ENCODE peak calls at places on chromosome 15, in nine cellular contexts. I is heart left ventricle, O is uterus, C is fibroblast of lung, M is IMR-90, N is tibial artery, R is gastrocnemius medialis, Y is cardiac muscle cell, S is lower lobe of right lung. H is an unnamed sample. For H3K4me1, the result is how much of the 10 kb centered on the place peaks cover.

GRCh38 chr15:42490246-42490742 is 647 bp downstream of the ZNF106 start:
- DNase-seq in I (no peak), O (no peak), C (peak), M (peak), N (no peak), R (no peak), Y (no peak), S (no peak), H (no peak)

GRCh38 chr15:72599855-72600464 is 54.5 kb upstream of the GOLGA6B start:
- DNase-seq in I (no peak), O (no peak), C (peak), M (peak), N (no peak), R (no peak), Y (peak), S (no peak), H (no peak)

GRCh38 chr15:61038387-61038786 is 190.7 kb downstream of the RORA start:
- DNase-seq in I (no peak), O (peak), C (peak), M (peak), N (peak), R (peak), Y (no peak), S (no peak), H (no peak)

GRCh38 chr15:66770518-66771350 is 68.7 kb downstream of the SMAD6 start:
- DNase-seq in I (no peak), O (no peak), C (no peak), M (no peak), N (no peak), R (no peak), Y (no peak), S (no peak), H (peak)

GRCh38 chr15:82414536-82415191 is 15.0 kb upstream of the GOLGA6L9 start:
- DNase-seq in I (no peak), O (no peak), C (peak), M (peak), N (no peak), R (no peak), Y (no peak), S (no peak), H (no peak)

GRCh38 chr15:58736244-58736643 is 13.3 kb downstream of the ADAM10 start:
- DNase-seq in I (no peak), O (no peak), C (no peak), M (no peak), N (no peak), R (no peak), Y (no peak), S (no peak), H (no peak)

GRCh38 chr15:56598991-56599390 is 134.1 kb upstream of the MNS1 start:
- DNase-seq in I (no peak), O (no peak), C (peak), M (peak), N (no peak), R (no peak), Y (no peak), S (no peak), H (no peak)

GRCh38 chr15:90881978-90882721 is 2.2 kb upstream of the FES start:
- DNase-seq in I (no peak), O (no peak), C (no peak), M (no peak), N (no peak), R (no peak), Y (no peak), S (no peak), H (no peak)

GRCh38 chr15:68732451-68732850 is 88.2 kb downstream of the ANP32A start:
- DNase-seq in I (no peak), O (no peak), C (no peak), M (no peak), N (no peak), R (no peak), Y (no peak), S (no peak), H (no peak)

GRCh38 chr15:67043939-67044771 is 21.2 kb upstream of the SMAD3 start:
- DNase-seq in I (no peak), O (no peak), C (peak), M (peak), N (peak), R (no peak), Y (peak), S (no peak), H (peak)

GRCh38 chr15:62802612-62803011 is 239.9 kb upstream of the TPM1 start:
- DNase-seq in I (no peak), O (no peak), C (no peak), M (no peak), N (no peak), R (no peak), Y (no peak), S (no peak), H (no peak)

GRCh38 chr15:34772312-34772711 is 17.5 kb upstream of the GJD2 start:
- DNase-seq in I (no peak), O (no peak), C (no peak), M (no peak), N (no peak), R (no peak), Y (no peak), S (no peak), H (no peak)

GRCh38 chr15:51132384-51133139 is 37.9 kb upstream of the TNFAIP8L3 start:
- DNase-seq in I (no peak), O (peak), C (peak), M (peak), N (peak), R (peak), Y (peak), S (no peak), H (peak)

GRCh38 chr15:78763111-78763795 is 48.0 kb downstream of the ADAMTS7 start:
- DNase-seq in I (peak), O (peak), C (no peak), M (no peak), N (no peak), R (peak), Y (no peak), S (peak), H (peak)

GRCh38 chr15:23647001-23647295 is 719 bp downstream of the MAGEL2 start:
- DNase-seq in I (no peak), O (no peak), C (no peak), M (no peak), N (no peak), R (no peak), Y (no peak), S (no peak), H (no peak)

GRCh38 chr15:29687204-29687768 is 135.0 kb downstream of the TJP1 start:
- DNase-seq in I (no peak), O (peak), C (no peak), M (no peak), N (no peak), R (no peak), Y (no peak), S (no peak), H (no peak)

GRCh38 chr15:33746203-33746602 is 222.1 kb upstream of the CHRM5 start:
- DNase-seq in I (no peak), O (no peak), C (no peak), M (no peak), N (no peak), R (no peak), Y (no peak), S (no peak), H (no peak)

GRCh38 chr15:27706300-27706699 is 392.8 kb downstream of the OCA2 start:
- DNase-seq in I (no peak), O (no peak), C (no peak), M (no peak), N (no peak), R (no peak), Y (no peak), S (no peak), H (no peak)

GRCh38 chr15:79071901-79072300 is 18.7 kb downstream of the RASGRF1 start:
- DNase-seq in I (peak), O (no peak), C (no peak), M (no peak), N (peak), R (no peak), Y (no peak), S (no peak), H (no peak)

GRCh38 chr15:95174880-95175279 is 943.5 kb downstream of the MCTP2 start:
- DNase-seq in I (no peak), O (no peak), C (peak), M (no peak), N (no peak), R (no peak), Y (no peak), S (no peak), H (no peak)

GRCh38 chr15:76642671-76643070 is 262.5 kb downstream of the SCAPER start:
- DNase-seq in I (no peak), O (no peak), C (no peak), M (no peak), N (no peak), R (no peak), Y (no peak), S (no peak), H (no peak)

GRCh38 chr15:69089258-69089657 is 71.2 kb upstream of the GLCE start:
- DNase-seq in I (no peak), O (no peak), C (no peak), M (no peak), N (no peak), R (no peak), Y (no peak), S (no peak), H (no peak)

GRCh38 chr15:88454867-88455810 is 12.0 kb downstream of the MRPL46 start:
- DNase-seq in I (peak), O (peak), C (peak), M (peak), N (no peak), R (peak), Y (peak), S (peak), H (peak)

GRCh38 chr15:20349774-20350498 is 191.7 kb downstream of the GOLGA6L6 start:
- DNase-seq in I (no peak), O (peak), C (no peak), M (no peak), N (peak), R (no peak), Y (no peak), S (peak), H (peak)

GRCh38 chr15:77069521-77070121 is 1.3 kb downstream of the TSPAN3 start:
- DNase-seq in I (no peak), O (no peak), C (no peak), M (no peak), N (no peak), R (no peak), Y (peak), S (peak), H (no peak)

GRCh38 chr15:28913171-28913765 is 27.5 kb downstream of the APBA2 start:
- DNase-seq in I (no peak), O (no peak), C (no peak), M (peak), N (no peak), R (no peak), Y (no peak), S (peak), H (peak)

GRCh38 chr15:101675796-101676582 is 23.8 kb upstream of the TM2D3 start:
- DNase-seq in I (no peak), O (no peak), C (peak), M (peak), N (no peak), R (no peak), Y (no peak), S (no peak), H (no peak)

GRCh38 chr15:49712846-49713450 is 92.1 kb downstream of the DTWD1 start:
- DNase-seq in I (no peak), O (no peak), C (no peak), M (no peak), N (no peak), R (no peak), Y (no peak), S (no peak), H (no peak)

GRCh38 chr15:63188247-63188936 is 1.0 kb upstream of the RAB8B start:
- DNase-seq in I (no peak), O (no peak), C (no peak), M (no peak), N (no peak), R (no peak), Y (no peak), S (no peak), H (no peak)

GRCh38 chr15:72070817-72071447 is 47.0 kb downstream of the MYO9A start:
- DNase-seq in I (no peak), O (no peak), C (no peak), M (no peak), N (no peak), R (no peak), Y (no peak), S (no peak), H (no peak)

GRCh38 chr15:77649019-77649418 is 16.3 kb upstream of the LINGO1 start:
- DNase-seq in I (no peak), O (no peak), C (no peak), M (no peak), N (no peak), R (no peak), Y (no peak), S (no peak), H (no peak)

GRCh38 chr15:44096596-44096995 is 98.5 kb downstream of the FRMD5 start:
- DNase-seq in I (no peak), O (no peak), C (peak), M (no peak), N (no peak), R (no peak), Y (no peak), S (no peak), H (no peak)

GRCh38 chr15:81278306-81279029 is 45.5 kb downstream of the STARD5 start:
- DNase-seq in I (no peak), O (peak), C (no peak), M (no peak), N (no peak), R (no peak), Y (no peak), S (no peak), H (no peak)
- H3K4me1 ChIP-seq in I (under half), O (under half), C (under half), M (under half), N (under half), R (under half), Y (under half), S (under half), H (under half)

GRCh38 chr15:80252281-80252619 is 237 bp upstream of the CTXND1 start:
- DNase-seq in I (no peak), O (no peak), C (no peak), M (no peak), N (no peak), R (no peak), Y (no peak), S (no peak), H (no peak)

GRCh38 chr15:80249973-80250372 is 2.0 kb downstream of the CTXND1 start:
- DNase-seq in I (no peak), O (no peak), C (no peak), M (no peak), N (no peak), R (no peak), Y (no peak), S (no peak), H (no peak)

GRCh38 chr15:80251505-80252280 is at the start of gene CTXND1:
- DNase-seq in I (no peak), O (no peak), C (no peak), M (no peak), N (no peak), R (no peak), Y (peak), S (no peak), H (no peak)

GRCh38 chr15:80247320-80247719 is 4.7 kb downstream of the CTXND1 start:
- DNase-seq in I (no peak), O (no peak), C (no peak), M (no peak), N (no peak), R (no peak), Y (no peak), S (no peak), H (no peak)

DNA sequence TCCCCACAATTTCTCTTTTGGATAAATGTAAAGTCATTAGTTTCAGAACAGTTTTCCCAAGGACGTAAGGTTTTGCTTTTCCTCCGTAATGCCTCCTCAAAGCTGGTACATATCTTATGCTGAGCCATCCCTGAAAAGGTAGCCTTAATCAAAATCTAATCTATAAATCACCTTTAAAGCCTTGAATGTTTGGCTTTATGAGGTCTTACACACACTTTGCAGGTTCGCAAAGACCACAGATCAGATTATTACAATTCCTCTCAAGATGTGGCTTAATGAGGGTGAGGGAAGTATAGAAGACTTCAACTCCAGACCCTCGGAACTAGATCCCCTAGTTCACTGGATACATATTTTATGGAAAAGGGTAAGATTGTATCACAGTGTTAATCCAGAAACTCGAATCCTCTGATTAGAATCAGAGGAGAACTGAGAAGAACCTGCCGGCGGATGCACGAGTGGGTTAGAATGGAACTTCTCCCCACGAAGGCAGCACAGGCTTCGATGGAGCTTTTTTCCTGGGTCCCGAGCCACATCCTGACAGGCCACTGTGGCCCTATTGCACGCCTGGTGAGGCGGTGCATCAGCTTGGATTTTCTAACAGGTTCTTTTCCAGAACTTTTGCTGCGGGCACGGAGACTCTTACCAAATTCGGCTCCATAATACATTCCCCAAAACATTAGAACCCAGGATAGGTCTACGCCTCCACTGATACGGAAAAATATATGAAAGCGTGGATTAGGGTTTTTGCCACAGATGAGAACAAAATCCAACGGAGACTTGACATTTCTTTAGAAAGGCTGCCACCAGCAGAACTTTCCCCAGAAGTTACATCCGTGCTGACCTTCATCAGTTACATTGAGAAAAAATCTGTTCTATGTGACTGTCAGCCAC is 1.2 kb downstream of the CTXND1 start:
- DNase-seq in I (no peak), O (no peak), C (no peak), M (no peak), N (no peak), R (no peak), Y (no peak), S (no peak), H (no peak)
- H3K4me3 ChIP-seq in I (peak), O (no peak), C (no peak), M (no peak), N (no peak), R (no peak), Y (peak), S (peak), H (no peak)

GRCh38 chr15:74963213-74963612 is 6.6 kb upstream of the RPP25 start:
- DNase-seq in I (no peak), O (no peak), C (no peak), M (no peak), N (no peak), R (no peak), Y (no peak), S (no peak), H (no peak)
- H3K4me1 ChIP-seq in I (under half), O (under half), C (under half), M (under half), N (under half), R (under half), Y (under half), S (under half), H (under half)

DNA sequence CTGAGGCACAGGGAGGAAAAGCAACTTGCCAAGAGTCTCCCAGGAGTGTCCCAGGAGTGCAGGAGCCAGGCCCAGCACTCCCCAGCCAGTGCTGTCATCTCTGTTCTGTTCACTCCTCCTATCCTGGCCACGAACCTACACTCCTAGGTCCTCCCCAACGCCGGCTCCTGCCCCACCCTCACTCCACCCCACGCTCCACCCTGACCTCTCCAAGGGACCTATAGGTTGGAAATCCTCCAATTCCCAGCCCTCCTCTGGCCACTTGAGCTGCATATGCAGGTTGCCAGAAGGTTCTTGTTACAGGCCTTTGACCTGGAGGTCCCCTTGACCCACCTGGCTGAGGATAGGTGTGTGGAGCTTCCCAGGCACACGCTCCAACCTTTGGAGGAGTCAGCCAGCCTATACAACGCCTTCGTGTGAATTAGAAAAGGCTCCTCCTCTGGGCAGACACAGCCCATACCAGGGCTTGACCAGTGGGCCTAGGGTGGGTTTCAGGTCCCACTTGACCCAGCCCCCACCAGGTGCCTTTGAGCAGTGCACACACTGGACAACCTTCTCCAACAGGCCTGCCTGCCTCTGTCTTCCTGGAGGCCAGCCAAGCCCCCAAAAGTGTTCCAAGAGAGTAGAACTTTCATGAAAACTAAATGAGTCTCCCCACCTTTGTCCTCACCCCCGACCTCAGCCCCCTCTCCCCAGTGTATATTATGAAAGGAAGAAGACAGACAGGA is 167.2 kb upstream of the TLE3 start:
- DNase-seq in I (no peak), O (peak), C (no peak), M (no peak), N (no peak), R (no peak), Y (no peak), S (no peak), H (no peak)
- H3K4me3 ChIP-seq in I (no peak), O (no peak), C (no peak), M (no peak), N (no peak), R (no peak), Y (no peak), S (no peak), H (no peak)

DNA sequence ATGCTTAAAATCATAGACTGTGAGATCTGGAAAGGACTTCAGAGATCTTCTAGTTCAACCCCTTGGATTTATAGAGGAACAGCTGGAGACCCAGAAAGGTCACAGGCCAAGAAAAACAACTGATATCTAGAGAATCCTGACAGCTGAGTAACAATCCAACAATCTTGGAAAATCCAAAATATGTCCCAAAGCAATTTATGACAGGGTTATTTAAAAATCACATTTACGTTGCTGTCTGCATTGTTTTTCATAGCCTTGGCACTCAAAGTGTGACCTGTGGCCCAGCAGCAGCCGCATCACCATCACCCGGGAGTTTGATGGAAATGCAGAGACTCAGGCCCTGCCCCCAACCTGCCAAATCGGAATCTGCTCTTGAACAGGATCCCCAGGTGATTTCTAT is 78.8 kb downstream of the FBN1 start:
- DNase-seq in I (no peak), O (no peak), C (peak), M (peak), N (no peak), R (no peak), Y (no peak), S (no peak), H (no peak)
- H3K4me1 ChIP-seq in I (under half), O (under half), C (under half), M (under half), N (under half), R (under half), Y (under half), S (under half), H (under half)

H was measured in aorta.